ENCODE peak calls at places on chromosomes 12 and 14, in eight cellular contexts. A, I, J, U, V, R, N and O are unnamed samples. For H3K27me3, the result is how much of the 10 kb centered on the place peaks cover.

GRCh38 chr14:76770521-76771431 is 9.5 kb downstream of the VASH1 start:
- DNase-seq in A (no peak), I (no peak), J (no peak), U (peak), V (no peak), R (peak), N (no peak), O (no peak)

GRCh38 chr12:34398366-34398705 is 376.0 kb downstream of the ALG10 start:
- DNase-seq in A (peak), I (no peak), J (peak), U (peak), V (no peak), R (peak), N (no peak), O (no peak)

GRCh38 chr12:34401659-34402227 is 379.4 kb downstream of the ALG10 start:
- DNase-seq in A (peak), I (no peak), J (peak), U (peak), V (no peak), R (peak), N (no peak), O (no peak)

GRCh38 chr12:29200586-29200985 is 51.5 kb downstream of the FAR2 start:
- DNase-seq in A (no peak), I (no peak), J (no peak), U (no peak), V (no peak), R (no peak), N (no peak), O (no peak)

GRCh38 chr14:100893228-100893601 is 10.3 kb downstream of the RTL1 start:
- DNase-seq in A (no peak), I (peak), J (no peak), U (no peak), V (no peak), R (no peak), N (no peak), O (no peak)

GRCh38 chr12:131044760-131045381 is 91.2 kb downstream of the ADGRD1 start:
- DNase-seq in A (no peak), I (no peak), J (peak), U (no peak), V (no peak), R (no peak), N (no peak), O (no peak)

GRCh38 chr12:120252071-120252906 is 13.2 kb downstream of the PXN start:
- DNase-seq in A (no peak), I (no peak), J (no peak), U (no peak), V (no peak), R (no peak), N (no peak), O (no peak)

GRCh38 chr12:14776236-14776959 is 26.9 kb downstream of the WBP11 start:
- DNase-seq in A (no peak), I (no peak), J (no peak), U (no peak), V (no peak), R (no peak), N (no peak), O (no peak)

GRCh38 chr12:112013601-112014402 is 576 bp downstream of the ERP29 start:
- DNase-seq in A (peak), I (peak), J (peak), U (peak), V (peak), R (peak), N (peak), O (no peak)

GRCh38 chr14:99839696-99840095 is 46.5 kb downstream of the EML1 start:
- DNase-seq in A (no peak), I (no peak), J (no peak), U (no peak), V (no peak), R (no peak), N (peak), O (no peak)
- H3K27me3 ChIP-seq in A (under half), I (under half), J (under half), U (under half), V (under half), R (under half), N (under half), O (under half)

DNA sequence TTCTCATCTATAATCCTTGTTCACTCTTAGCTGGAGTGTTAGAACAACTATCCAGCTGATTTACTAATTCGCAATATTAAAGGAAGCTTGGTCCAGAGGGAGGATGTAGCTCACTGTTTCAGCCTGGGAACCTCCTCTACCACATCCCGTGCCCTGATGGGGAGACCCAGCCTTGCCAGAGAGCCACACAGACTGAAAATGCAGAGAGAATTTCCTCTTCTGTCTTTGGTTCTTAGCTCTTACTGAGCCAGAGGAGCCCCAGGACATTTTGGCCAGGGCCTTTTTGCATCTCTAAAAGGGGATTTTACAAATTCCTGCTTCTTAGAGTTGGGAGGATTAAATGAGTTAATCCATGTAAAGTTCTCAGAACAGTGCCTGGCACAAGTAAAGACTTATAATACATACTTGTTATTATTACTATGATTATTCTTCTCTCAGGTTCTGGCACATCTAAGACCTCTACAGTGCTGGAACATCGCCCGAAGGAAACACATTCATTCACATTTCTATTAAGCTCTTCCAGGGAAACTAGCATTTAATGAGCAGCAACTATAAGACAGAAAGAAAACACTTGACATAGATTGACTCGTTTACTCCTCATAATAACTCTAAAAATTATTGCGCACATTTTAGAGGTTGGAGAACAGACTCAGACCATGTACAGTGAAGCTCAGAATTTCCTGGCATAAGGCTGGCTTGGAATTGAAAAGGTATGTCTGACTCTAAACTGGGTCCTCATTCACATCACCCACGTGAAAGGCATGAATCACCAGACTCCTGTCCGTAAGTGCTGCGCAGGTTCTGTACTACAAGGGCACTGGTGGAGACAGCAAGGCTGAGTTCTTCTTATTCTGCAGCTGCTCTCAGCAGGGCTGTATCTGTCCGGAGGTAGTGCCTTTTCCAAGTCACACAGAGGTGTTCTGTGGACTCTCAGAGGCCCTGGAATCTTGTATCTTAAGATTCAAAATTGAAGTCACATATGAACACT is 27.8 kb upstream of the AEBP2 start:
- DNase-seq in A (no peak), I (no peak), J (no peak), U (no peak), V (peak), R (no peak), N (no peak), O (no peak)
- H3K27ac ChIP-seq in A (no peak), I (no peak), J (peak), U (no peak), V (no peak), R (no peak), N (no peak), O (peak)

GRCh38 chr14:70600382-70601157 is at the start of gene MED6:
- DNase-seq in A (peak), I (peak), J (peak), U (peak), V (peak), R (peak), N (peak), O (peak)
- H3K27me3 ChIP-seq in A (under half), I (under half), J (under half), U (under half), V (under half), R (under half), N (under half), O (under half)

DNA sequence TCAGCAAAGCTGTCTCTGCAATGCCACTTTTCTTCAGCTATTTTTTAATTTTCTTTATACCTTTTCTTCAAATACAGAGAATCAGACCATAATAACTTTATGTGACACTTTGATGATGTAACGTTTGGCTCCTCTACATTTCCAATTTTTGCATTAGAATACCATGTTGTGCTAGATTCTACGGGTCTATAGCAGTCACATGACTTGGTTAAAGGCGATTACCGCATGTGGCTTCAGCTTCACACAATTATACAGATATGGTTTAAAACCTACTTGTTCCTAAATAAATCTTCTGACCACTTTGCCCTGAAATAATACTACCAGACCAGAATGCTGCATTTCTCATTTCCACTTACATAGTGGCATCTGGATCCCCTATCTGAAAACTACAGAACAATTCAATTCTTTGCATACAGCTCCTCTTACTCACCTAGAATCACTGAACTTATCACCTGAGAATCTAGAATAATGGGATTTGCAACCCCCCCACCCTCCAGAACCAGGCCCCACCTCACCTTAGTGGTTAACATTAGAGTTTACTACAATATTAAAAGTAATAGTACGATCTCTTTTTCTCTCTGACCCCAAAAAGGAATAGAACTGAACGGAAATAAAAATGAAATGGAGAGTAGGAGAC is 1.3 kb downstream of the MAX start:
- DNase-seq in A (no peak), I (no peak), J (no peak), U (no peak), V (peak), R (no peak), N (no peak), O (no peak)
- H3K27ac ChIP-seq in A (peak), I (no peak), J (peak), U (peak), V (no peak), R (peak), N (no peak), O (peak)

DNA sequence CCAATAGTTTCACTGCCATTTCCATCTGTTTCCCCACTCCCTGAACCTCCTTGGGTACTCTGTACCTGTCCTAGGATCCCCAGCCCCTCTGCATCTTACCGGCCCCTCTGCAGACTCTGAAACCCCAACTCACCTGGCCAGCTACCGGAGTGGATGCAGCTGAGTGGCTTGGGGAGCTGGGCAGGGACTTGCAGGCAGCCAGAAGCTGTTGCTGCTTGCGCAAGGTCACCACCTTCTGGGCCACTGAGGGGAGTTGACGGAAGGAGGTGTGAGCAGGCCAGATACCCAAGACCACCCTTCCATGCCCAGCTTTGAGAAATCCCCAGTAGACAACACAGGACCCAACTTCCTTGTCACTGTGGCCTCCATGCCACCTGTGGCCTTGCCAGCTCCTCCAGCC is 6.3 kb downstream of the AGAP2 start:
- DNase-seq in A (no peak), I (no peak), J (no peak), U (no peak), V (no peak), R (no peak), N (no peak), O (no peak)
- H3K27me3 ChIP-seq in A (under half), I (under half), J (under half), U (under half), V (half or more), R (under half), N (half or more), O (half or more)

GRCh38 chr12:121755591-121755990 is 37.9 kb downstream of the RHOF start:
- DNase-seq in A (no peak), I (no peak), J (no peak), U (no peak), V (no peak), R (no peak), N (no peak), O (no peak)
- H3K27ac ChIP-seq in A (no peak), I (no peak), J (no peak), U (no peak), V (no peak), R (no peak), N (no peak), O (no peak)

GRCh38 chr12:3473171-3473570 is 17.8 kb upstream of the PRMT8 start:
- DNase-seq in A (no peak), I (no peak), J (no peak), U (no peak), V (no peak), R (no peak), N (no peak), O (no peak)
- H3K27me3 ChIP-seq in A (under half), I (under half), J (under half), U (under half), V (under half), R (under half), N (under half), O (under half)

DNA sequence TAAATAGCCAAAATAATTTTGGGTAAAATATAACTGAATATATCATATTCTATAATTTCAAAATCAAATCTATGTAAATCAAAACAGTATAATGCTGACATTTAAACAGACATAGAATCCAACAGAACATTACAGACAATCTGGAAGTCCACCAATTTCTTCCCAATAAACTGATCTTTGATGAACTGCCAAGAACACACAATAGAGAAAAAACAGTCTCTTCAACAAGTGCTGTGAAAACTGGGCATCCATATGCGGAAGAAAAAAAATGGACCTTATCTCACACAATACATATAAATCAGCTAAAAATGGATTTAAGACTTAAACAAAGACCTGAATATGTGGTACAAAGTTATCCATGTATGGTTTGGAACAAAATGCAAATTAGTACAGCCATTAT is 1022.7 kb downstream of the TMEM121 start:
- DNase-seq in A (no peak), I (no peak), J (no peak), U (no peak), V (no peak), R (no peak), N (no peak), O (no peak)
- H3K27ac ChIP-seq in A (no peak), I (no peak), J (no peak), U (no peak), V (no peak), R (no peak), N (no peak), O (no peak)